ENCODE peak calls at places on chromosomes 13 and 19, in four cellular contexts. One of them, this sample, is unnamed.

GRCh38 chr19:9913237-9914000 is 22.9 kb downstream of the OLFM2 start:
- DNase-seq in breast epithelium: no peak
- DNase-seq in RWPE1: no peak
- DNase-seq in CD8-positive, alpha-beta T cell: no peak
- DNase-seq in this sample: no peak

GRCh38 chr13:107824636-107825035 is 390.7 kb downstream of the LIG4 start:
- DNase-seq in breast epithelium: no peak
- DNase-seq in RWPE1: no peak
- DNase-seq in CD8-positive, alpha-beta T cell: no peak
- DNase-seq in this sample: no peak

GRCh38 chr13:74134777-74135305 is 637 bp upstream of the KLF12 start:
- DNase-seq in breast epithelium: peak; percentile 54
- DNase-seq in RWPE1: peak; percentile 43
- DNase-seq in CD8-positive, alpha-beta T cell: peak; percentile 81
- DNase-seq in this sample: peak; percentile 55

GRCh38 chr13:41883147-41883546 is 77.8 kb downstream of the VWA8 start:
- DNase-seq in breast epithelium: no peak
- DNase-seq in RWPE1: no peak
- DNase-seq in CD8-positive, alpha-beta T cell: no peak
- DNase-seq in this sample: no peak

GRCh38 chr19:39196860-39197562 is at the start of gene NCCRP1:
- DNase-seq in breast epithelium: no peak
- DNase-seq in RWPE1: no peak
- DNase-seq in CD8-positive, alpha-beta T cell: no peak
- DNase-seq in this sample: no peak

GRCh38 chr13:73230714-73231113 is 171.9 kb downstream of the KLF5 start:
- DNase-seq in breast epithelium: no peak
- DNase-seq in RWPE1: no peak
- DNase-seq in CD8-positive, alpha-beta T cell: peak; percentile 40
- DNase-seq in this sample: no peak

GRCh38 chr13:32139251-32139650 is 107.7 kb downstream of the FRY start:
- DNase-seq in breast epithelium: no peak
- DNase-seq in RWPE1: no peak
- DNase-seq in CD8-positive, alpha-beta T cell: no peak
- DNase-seq in this sample: no peak

GRCh38 chr13:45055198-45055901 is 65.0 kb upstream of the GTF2F2 start:
- DNase-seq in breast epithelium: no peak
- DNase-seq in RWPE1: peak; percentile 90
- DNase-seq in CD8-positive, alpha-beta T cell: no peak
- DNase-seq in this sample: no peak

GRCh38 chr13:109669956-109670355 is 116.4 kb downstream of the IRS2 start:
- DNase-seq in breast epithelium: no peak
- DNase-seq in RWPE1: no peak
- DNase-seq in CD8-positive, alpha-beta T cell: no peak
- DNase-seq in this sample: no peak

GRCh38 chr19:47284324-47284899 is 9.7 kb downstream of the INAFM1 start:
- DNase-seq in breast epithelium: no peak
- DNase-seq in RWPE1: peak; percentile 17
- DNase-seq in CD8-positive, alpha-beta T cell: no peak
- DNase-seq in this sample: peak; percentile 17

GRCh38 chr13:93867481-93867880 is 612.0 kb downstream of the DCT start:
- DNase-seq in breast epithelium: no peak
- DNase-seq in RWPE1: no peak
- DNase-seq in CD8-positive, alpha-beta T cell: no peak
- DNase-seq in this sample: no peak

GRCh38 chr13:36339600-36340155 is 6.5 kb downstream of the SPART start:
- DNase-seq in breast epithelium: no peak
- DNase-seq in RWPE1: no peak
- DNase-seq in CD8-positive, alpha-beta T cell: no peak
- DNase-seq in this sample: no peak

GRCh38 chr13:91647361-91647970 is 249.0 kb downstream of the GPC5 start:
- DNase-seq in breast epithelium: no peak
- DNase-seq in RWPE1: peak; percentile 21
- DNase-seq in CD8-positive, alpha-beta T cell: no peak
- DNase-seq in this sample: no peak

GRCh38 chr13:73251866-73252265 is 193.1 kb downstream of the KLF5 start:
- DNase-seq in breast epithelium: no peak
- DNase-seq in RWPE1: no peak
- DNase-seq in CD8-positive, alpha-beta T cell: no peak
- DNase-seq in this sample: no peak

GRCh38 chr19:2409352-2409912 is 18.0 kb downstream of the TIMM13 start:
- DNase-seq in breast epithelium: no peak
- DNase-seq in RWPE1: no peak
- DNase-seq in CD8-positive, alpha-beta T cell: no peak
- DNase-seq in this sample: no peak

GRCh38 chr13:59982631-59983382 is 180.9 kb downstream of the DIAPH3 start:
- DNase-seq in breast epithelium: no peak
- DNase-seq in RWPE1: no peak
- DNase-seq in CD8-positive, alpha-beta T cell: no peak
- DNase-seq in this sample: no peak

GRCh38 chr19:19384486-19384885 is 21.0 kb upstream of the GATAD2A start:
- DNase-seq in breast epithelium: no peak
- DNase-seq in RWPE1: no peak
- DNase-seq in CD8-positive, alpha-beta T cell: no peak
- DNase-seq in this sample: no peak

GRCh38 chr19:19387108-19387507 is 18.4 kb upstream of the GATAD2A start:
- DNase-seq in breast epithelium: no peak
- DNase-seq in RWPE1: no peak
- DNase-seq in CD8-positive, alpha-beta T cell: no peak
- DNase-seq in this sample: no peak

GRCh38 chr19:19385131-19385899 is 20.2 kb upstream of the GATAD2A start:
- DNase-seq in breast epithelium: peak; percentile 100
- DNase-seq in RWPE1: peak; percentile 96
- DNase-seq in CD8-positive, alpha-beta T cell: peak; percentile 99
- DNase-seq in this sample: peak; percentile 99

GRCh38 chr19:19385900-19386339 is 19.6 kb upstream of the GATAD2A start:
- DNase-seq in breast epithelium: no peak
- DNase-seq in RWPE1: no peak
- DNase-seq in CD8-positive, alpha-beta T cell: peak; percentile 64
- DNase-seq in this sample: peak; percentile 37

DNA sequence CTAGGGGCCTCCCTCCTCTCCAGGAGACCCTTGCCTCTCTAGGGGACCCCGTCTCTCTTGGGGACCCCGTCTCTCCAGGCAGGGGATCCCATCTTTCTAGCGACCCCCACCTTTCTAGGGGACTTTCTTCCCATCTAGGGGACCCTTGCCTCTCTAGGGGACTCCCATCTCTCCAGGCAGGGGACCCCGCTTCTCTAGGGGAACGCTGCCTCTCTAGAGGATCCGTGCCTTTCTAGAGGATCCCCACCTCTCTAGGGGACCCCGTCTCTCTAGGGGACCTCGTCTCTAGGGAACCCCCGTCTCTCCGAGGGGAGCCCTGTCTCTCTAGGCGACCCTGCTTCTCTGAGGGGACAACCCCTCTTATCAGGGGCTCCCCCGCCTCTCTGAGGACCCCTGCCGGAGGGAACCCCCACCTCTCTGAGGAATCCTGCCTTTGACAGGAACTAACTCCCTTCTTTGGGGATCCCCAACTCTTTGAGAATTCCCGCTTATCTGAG is 19.1 kb upstream of the GATAD2A start:
- DNase-seq in breast epithelium: no peak
- DNase-seq in RWPE1: no peak
- DNase-seq in CD8-positive, alpha-beta T cell: no peak
- DNase-seq in this sample: no peak
- TF ChIP-seq CTCF in breast epithelium: no peak
- TF ChIP-seq CTCF in RWPE1: no peak
- TF ChIP-seq CTCF in CD8-positive, alpha-beta T cell: no peak
- TF ChIP-seq CTCF in this sample: no peak

GRCh38 chr13:97125051-97125809 is 96.9 kb upstream of the MBNL2 start:
- DNase-seq in breast epithelium: no peak
- DNase-seq in RWPE1: peak; percentile 84
- DNase-seq in CD8-positive, alpha-beta T cell: no peak
- DNase-seq in this sample: no peak
- H3K27ac ChIP-seq in breast epithelium: peak overlapping the region; percentile 40
- H3K27ac ChIP-seq in RWPE1: peak overlapping the region; percentile 88
- H3K27ac ChIP-seq in CD8-positive, alpha-beta T cell: no peak overlapping the region
- H3K27ac ChIP-seq in this sample: no peak overlapping the region

GRCh38 chr19:40403262-40403984 is 9.8 kb downstream of the PRX start:
- DNase-seq in breast epithelium: peak; percentile 93
- DNase-seq in RWPE1: peak; percentile 95
- DNase-seq in CD8-positive, alpha-beta T cell: peak; percentile 77
- DNase-seq in this sample: peak; percentile 64
- TF ChIP-seq CTCF in breast epithelium: peak; percentile 15
- TF ChIP-seq CTCF in RWPE1: no peak
- TF ChIP-seq CTCF in CD8-positive, alpha-beta T cell: no peak
- TF ChIP-seq CTCF in this sample: no peak

GRCh38 chr19:16343156-16343555 is 18.5 kb downstream of the KLF2 start:
- DNase-seq in breast epithelium: no peak
- DNase-seq in RWPE1: no peak
- DNase-seq in CD8-positive, alpha-beta T cell: no peak
- DNase-seq in this sample: no peak
- H3K27ac ChIP-seq in breast epithelium: no peak overlapping the region
- H3K27ac ChIP-seq in RWPE1: no peak overlapping the region
- H3K27ac ChIP-seq in CD8-positive, alpha-beta T cell: peak overlapping the region; percentile 49
- H3K27ac ChIP-seq in this sample: no peak overlapping the region